ENCODE peak calls at places on chromosome 18, in nine cellular contexts. J is GM23338, N is colonic mucosa, F is adrenal gland, I is heart left ventricle, E is tibial artery, B is stomach, A is psoas muscle, L is A549. C is an unnamed sample.

GRCh38 chr18:36376361-36376760 is 78.8 kb downstream of the FHOD3 start:
- DNase-seq in N (no peak), A (no peak), J (no peak), B (no peak), F (peak), L (no peak), I (no peak), E (no peak), C (no peak)

GRCh38 chr18:48541026-48541746 is 2.4 kb downstream of the CTIF start:
- DNase-seq in B (peak), N (peak), I (peak), A (peak), F (peak), L (peak), E (peak), J (peak), C (no peak)

GRCh38 chr18:76494181-76494540 is 881 bp downstream of the ZNF516 start:
- DNase-seq in L (peak), F (peak), J (peak), N (peak), I (peak), E (peak), B (no peak), A (peak), C (no peak)

GRCh38 chr18:40168026-40168425 is 1787.0 kb upstream of the PIK3C3 start:
- DNase-seq in B (no peak), A (no peak), J (no peak), F (no peak), E (no peak), L (no peak), I (no peak), N (no peak), C (no peak)

GRCh38 chr18:63882333-63883141 is 5.0 kb upstream of the SERPINB2 start:
- DNase-seq in I (no peak), J (no peak), N (no peak), F (no peak), B (peak), A (no peak), E (no peak), L (no peak), C (peak)

GRCh38 chr18:6482198-6482977 is 67.7 kb upstream of the L3MBTL4 start:
- DNase-seq in L (peak), F (peak), A (peak), J (peak), E (peak), N (peak), B (peak), I (peak), C (no peak)

GRCh38 chr18:76524900-76525698 is 30.1 kb upstream of the ZNF516 start:
- DNase-seq in A (no peak), I (no peak), E (no peak), L (peak), J (peak), N (no peak), F (peak), B (no peak), C (no peak)

GRCh38 chr18:37006742-37007141 is 177.8 kb downstream of the KIAA1328 start:
- DNase-seq in N (no peak), J (no peak), E (no peak), A (no peak), I (no peak), F (no peak), B (no peak), L (no peak), C (no peak)

GRCh38 chr18:47206945-47207637 is 30.9 kb upstream of the IER3IP1 start:
- DNase-seq in N (no peak), L (no peak), J (peak), A (no peak), I (no peak), B (no peak), F (no peak), E (no peak), C (no peak)

GRCh38 chr18:62537946-62538345 is 15.1 kb downstream of the ZCCHC2 start:
- DNase-seq in I (no peak), J (no peak), L (no peak), N (no peak), F (no peak), A (no peak), E (no peak), B (no peak), C (no peak)

GRCh38 chr18:26405190-26405781 is 143.1 kb downstream of the KCTD1 start:
- DNase-seq in N (no peak), E (no peak), I (no peak), A (no peak), F (peak), B (peak), J (peak), L (peak), C (no peak)

GRCh38 chr18:78192044-78192443 is 787.6 kb upstream of the SALL3 start:
- DNase-seq in I (no peak), N (peak), J (no peak), A (no peak), B (no peak), L (no peak), F (peak), E (no peak), C (no peak)

GRCh38 chr18:78115896-78116561 is 863.6 kb upstream of the SALL3 start:
- DNase-seq in L (no peak), I (no peak), B (no peak), A (no peak), J (no peak), N (no peak), F (no peak), E (no peak), C (no peak)

GRCh38 chr18:23619388-23619873 is 33.1 kb upstream of the NPC1 start:
- DNase-seq in J (peak), L (no peak), E (no peak), B (peak), I (peak), F (peak), N (no peak), A (peak), C (no peak)

GRCh38 chr18:36744261-36744876 is 84.4 kb downstream of the TPGS2 start:
- DNase-seq in F (no peak), B (no peak), N (no peak), E (no peak), I (no peak), L (no peak), J (no peak), A (no peak), C (no peak)

GRCh38 chr18:12304351-12305210 is 3.5 kb upstream of the TUBB6 start:
- DNase-seq in B (peak), A (no peak), F (no peak), L (no peak), J (no peak), E (no peak), I (no peak), N (no peak), C (no peak)

GRCh38 chr18:7317804-7318231 is 86.9 kb downstream of the LRRC30 start:
- DNase-seq in F (no peak), J (no peak), L (no peak), B (no peak), E (no peak), I (no peak), N (no peak), A (no peak), C (no peak)

GRCh38 chr18:12819330-12819729 is 64.7 kb downstream of the PTPN2 start:
- DNase-seq in A (no peak), J (no peak), N (no peak), B (no peak), E (no peak), I (no peak), F (no peak), L (no peak), C (no peak)

GRCh38 chr18:45671366-45671765 is 52.6 kb upstream of the SLC14A1 start:
- DNase-seq in N (no peak), F (peak), L (no peak), I (no peak), B (no peak), A (no peak), J (no peak), E (no peak), C (no peak)

GRCh38 chr18:33577688-33578370 is at the start of gene ASXL3:
- DNase-seq in J (peak), L (no peak), F (no peak), A (peak), E (peak), B (peak), N (peak), I (peak), C (no peak)

GRCh38 chr18:7950380-7951143 is 383.4 kb downstream of the PTPRM start:
- DNase-seq in F (peak), B (peak), N (peak), E (no peak), A (no peak), L (peak), I (no peak), J (no peak), C (no peak)

GRCh38 chr18:61322265-61322873 is 10.9 kb upstream of the CDH20 start:
- DNase-seq in J (peak), E (peak), N (peak), B (peak), F (peak), A (peak), I (peak), L (peak), C (no peak)

GRCh38 chr18:23635283-23636040 is 27.2 kb downstream of the ANKRD29 start:
- DNase-seq in B (no peak), I (no peak), L (no peak), N (no peak), F (no peak), J (peak), E (no peak), A (no peak), C (no peak)

GRCh38 chr18:54357082-54357659 is 487 bp downstream of the STARD6 start:
- DNase-seq in N (peak), A (no peak), F (no peak), E (no peak), J (no peak), I (no peak), L (no peak), B (no peak), C (no peak)

GRCh38 chr18:61922435-61922834 is 29.6 kb upstream of the RNF152 start:
- DNase-seq in F (no peak), L (no peak), N (no peak), B (no peak), A (no peak), E (no peak), J (no peak), I (no peak), C (no peak)

GRCh38 chr18:10951631-10952544 is 197.5 kb downstream of the PIEZO2 start:
- DNase-seq in J (no peak), E (no peak), I (no peak), A (no peak), F (no peak), B (no peak), N (no peak), L (no peak), C (no peak)
- H3K27ac ChIP-seq in J (no peak), E (no peak), I (no peak), A (no peak), F (no peak), B (no peak), N (no peak), L (no peak), C (no peak)

DNA sequence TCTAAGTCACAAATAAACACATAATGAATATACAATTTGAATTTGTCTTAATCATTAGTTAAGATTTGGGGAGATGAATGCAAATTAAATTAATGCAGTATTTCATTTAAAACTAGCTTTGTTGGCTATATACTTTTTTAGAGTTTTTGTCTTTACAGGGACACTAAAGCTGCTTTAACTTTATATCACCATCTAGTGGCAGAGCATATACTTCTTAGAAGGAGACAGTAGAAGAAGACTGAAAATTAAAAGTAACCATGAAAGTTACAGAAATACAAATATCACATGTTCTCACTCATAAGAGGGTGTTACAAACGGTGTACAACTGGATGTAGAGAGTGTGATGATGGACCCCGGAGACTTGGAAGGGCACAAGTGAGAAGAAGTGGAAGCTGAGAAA is 268.3 kb upstream of the NETO1 start:
- DNase-seq in A (no peak), I (no peak), N (no peak), J (peak), B (no peak), E (no peak), F (no peak), L (peak), C (no peak)
- TF ChIP-seq CTCF in A (no peak), I (no peak), N (no peak), J (peak), B (no peak), E (no peak), F (no peak), L (peak), C (peak)

GRCh38 chr18:30623401-30624065 is 419.0 kb downstream of the DSC3 start:
- DNase-seq in L (no peak), E (no peak), B (no peak), J (no peak), A (no peak), F (no peak), I (no peak), N (no peak), C (no peak)
- H3K4me3 ChIP-seq in L (no peak), E (no peak), B (no peak), J (no peak), A (no peak), F (no peak), I (no peak), N (no peak), C (no peak)

GRCh38 chr18:49658871-49659378 is 97.1 kb downstream of the LIPG start:
- DNase-seq in F (no peak), A (no peak), E (no peak), B (no peak), N (no peak), J (peak), I (no peak), L (no peak), C (no peak)

GRCh38 chr18:49654347-49654746 is 92.5 kb downstream of the LIPG start:
- DNase-seq in E (no peak), L (no peak), N (no peak), A (no peak), B (no peak), F (no peak), I (no peak), J (no peak), C (no peak)

GRCh38 chr18:49652841-49653240 is 91.0 kb downstream of the LIPG start:
- DNase-seq in I (no peak), E (no peak), N (no peak), A (no peak), J (no peak), L (no peak), B (no peak), F (no peak), C (no peak)

GRCh38 chr18:49655266-49656097 is 93.6 kb downstream of the LIPG start:
- DNase-seq in I (no peak), N (no peak), L (no peak), B (no peak), F (no peak), J (no peak), A (no peak), E (no peak), C (no peak)

DNA sequence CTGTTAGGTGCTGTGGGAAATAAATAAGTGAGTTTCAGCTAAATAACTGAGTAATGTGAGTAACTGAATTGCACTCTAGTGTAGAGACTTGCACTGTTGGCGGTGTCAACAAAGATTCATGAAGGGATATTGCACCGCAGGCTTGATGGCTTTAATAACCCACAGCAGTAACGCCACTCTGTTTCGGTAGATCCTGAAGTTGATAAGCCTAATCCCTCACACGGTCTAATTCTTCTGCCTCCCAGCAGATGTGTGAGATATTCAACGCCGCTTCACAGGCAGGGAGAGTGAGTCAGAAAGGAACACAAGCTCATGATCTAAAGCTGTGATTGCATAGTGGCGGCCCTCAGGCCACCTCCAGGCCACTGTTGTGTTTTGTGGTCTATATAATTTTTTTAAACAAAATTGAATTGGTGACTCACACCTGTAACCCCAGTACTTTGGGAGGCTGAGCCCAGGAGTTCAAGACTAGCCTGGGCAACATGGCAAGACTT is 94.3 kb downstream of the LIPG start:
- DNase-seq in E (no peak), L (no peak), N (no peak), B (no peak), A (no peak), F (no peak), J (no peak), I (no peak), C (no peak)
- H3K27ac ChIP-seq in E (no peak), L (no peak), N (no peak), B (no peak), A (no peak), F (no peak), J (no peak), I (no peak), C (peak)

GRCh38 chr18:51028201-51028805 is 1.7 kb upstream of the SMAD4 start:
- DNase-seq in N (peak), A (no peak), F (no peak), I (no peak), E (no peak), B (no peak), L (no peak), J (no peak), C (no peak)
- TF ChIP-seq CTCF in N (no peak), A (no peak), F (no peak), I (no peak), E (no peak), B (no peak), L (no peak), J (no peak), C (peak)

C was measured in RWPE2.